ENCODE peak calls at places on chromosome 11, in ten cellular contexts. M is fibroblast of villous mesenchyme, K is HCT116, T is osteocyte, G is spleen, H is mucosa of descending colon, E is adrenal gland, X is right lobe of liver, O is brain microvascular endothelial cell, I is choroid plexus epithelial cell. V is an unnamed sample.

GRCh38 chr11:44351898-44352498 is 42.1 kb upstream of the ALX4 start:
- DNase-seq in H (no peak), E (no peak), O (no peak), X (no peak), I (peak), T (no peak), K (peak), G (no peak), M (no peak), V (no peak)

GRCh38 chr11:62546937-62547625 is 475 bp upstream of the AHNAK start:
- DNase-seq in X (no peak), H (peak), G (no peak), I (peak), T (no peak), M (peak), E (no peak), K (no peak), O (no peak), V (no peak)

GRCh38 chr11:35167451-35167954 is 28.5 kb downstream of the CD44 start:
- DNase-seq in I (peak), K (no peak), O (no peak), T (no peak), H (no peak), E (no peak), M (peak), G (no peak), X (no peak), V (no peak)

GRCh38 chr11:114033572-114033971 is 25.9 kb upstream of the ZBTB16 start:
- DNase-seq in X (no peak), E (no peak), K (no peak), M (no peak), H (no peak), T (no peak), I (no peak), O (no peak), G (no peak), V (no peak)

GRCh38 chr11:65516135-65516968 is 8.5 kb upstream of the SCYL1 start:
- DNase-seq in E (no peak), X (peak), H (peak), G (no peak), T (no peak), M (no peak), I (no peak), K (no peak), O (no peak), V (no peak)

GRCh38 chr11:44205836-44206235 is 104.1 kb downstream of the ALX4 start:
- DNase-seq in M (no peak), E (no peak), T (no peak), O (no peak), X (no peak), K (no peak), H (no peak), I (no peak), G (no peak), V (no peak)

GRCh38 chr11:118909619-118910308 is 16.0 kb downstream of the BCL9L start:
- DNase-seq in K (no peak), X (no peak), H (peak), M (no peak), I (no peak), E (peak), O (no peak), G (peak), T (no peak), V (no peak)

GRCh38 chr11:115720537-115721308 is 216.5 kb upstream of the CADM1 start:
- DNase-seq in O (no peak), I (no peak), E (no peak), T (no peak), M (no peak), H (no peak), K (no peak), X (no peak), G (no peak), V (no peak)

GRCh38 chr11:115616941-115617340 is 112.7 kb upstream of the CADM1 start:
- DNase-seq in M (peak), O (peak), K (no peak), X (no peak), G (no peak), T (no peak), E (peak), I (peak), H (no peak), V (no peak)

GRCh38 chr11:28820296-28820989 is 712.3 kb downstream of the METTL15 start:
- DNase-seq in X (no peak), E (no peak), G (no peak), O (no peak), M (peak), K (no peak), H (no peak), T (no peak), I (peak), V (no peak)

GRCh38 chr11:122235615-122236014 is 119.6 kb upstream of the BLID start:
- DNase-seq in G (no peak), T (no peak), O (peak), X (no peak), I (peak), M (peak), E (no peak), K (no peak), H (no peak), V (no peak)

GRCh38 chr11:9002920-9003572 is 755 bp downstream of the NRIP3 start:
- DNase-seq in M (no peak), E (no peak), I (no peak), G (no peak), T (no peak), H (no peak), X (no peak), K (no peak), O (no peak), V (no peak)

GRCh38 chr11:77093987-77094840 is 8.4 kb upstream of the OMP start:
- DNase-seq in X (peak), O (no peak), I (no peak), K (no peak), M (no peak), G (peak), E (no peak), T (no peak), H (peak), V (no peak)

GRCh38 chr11:69151811-69152210 is 3.9 kb upstream of the SMIM38 start:
- DNase-seq in G (peak), O (no peak), E (no peak), K (no peak), T (no peak), H (no peak), I (no peak), X (no peak), M (no peak), V (no peak)

GRCh38 chr11:69150175-69150574 is 5.6 kb upstream of the SMIM38 start:
- DNase-seq in E (no peak), I (no peak), G (no peak), K (no peak), H (no peak), O (no peak), T (no peak), M (no peak), X (no peak), V (no peak)

GRCh38 chr11:69148377-69148762 is 7.4 kb upstream of the SMIM38 start:
- DNase-seq in M (no peak), K (no peak), T (no peak), X (no peak), E (no peak), O (no peak), I (no peak), G (no peak), H (no peak), V (no peak)

GRCh38 chr11:69148806-69149205 is 6.9 kb upstream of the SMIM38 start:
- DNase-seq in E (no peak), M (no peak), H (no peak), O (no peak), T (no peak), I (no peak), X (no peak), K (no peak), G (peak), V (no peak)

DNA sequence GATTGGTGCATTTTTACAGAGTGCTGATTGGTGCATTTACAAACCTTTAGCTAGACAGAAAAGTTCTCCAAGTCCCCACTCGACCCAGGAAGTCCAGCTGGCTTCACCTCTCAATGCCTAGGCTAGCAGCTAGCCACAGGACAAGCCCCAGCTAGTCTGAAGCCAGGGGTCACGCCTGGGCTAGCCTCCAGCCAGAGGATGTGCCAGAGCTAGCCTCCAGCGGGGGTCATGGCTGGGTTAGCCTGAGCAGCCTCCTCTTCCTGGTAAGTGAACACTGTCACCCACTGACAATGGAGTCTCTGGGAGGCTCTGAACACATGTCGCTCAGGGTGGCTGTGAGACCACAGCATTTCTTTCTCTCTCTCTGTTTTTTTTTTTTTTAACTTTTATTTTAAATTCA is 6.1 kb upstream of the SMIM38 start:
- DNase-seq in E (no peak), O (no peak), M (no peak), T (no peak), H (no peak), K (no peak), I (no peak), X (no peak), G (peak), V (no peak)
- TF ChIP-seq CTCF in E (no peak), O (no peak), M (no peak), T (no peak), H (no peak), K (no peak), I (no peak), X (no peak), G (no peak), V (no peak)

GRCh38 chr11:46444305-46444704 is 52.7 kb upstream of the CHRM4 start:
- DNase-seq in T (no peak), I (no peak), G (no peak), X (no peak), E (no peak), H (no peak), O (peak), K (no peak), M (no peak), V (no peak)

GRCh38 chr11:46447544-46447943 is 56.0 kb upstream of the CHRM4 start:
- DNase-seq in I (no peak), T (no peak), X (no peak), K (no peak), M (no peak), E (no peak), G (no peak), O (no peak), H (no peak), V (no peak)

GRCh38 chr11:46445192-46445591 is 53.6 kb upstream of the CHRM4 start:
- DNase-seq in I (no peak), G (no peak), K (no peak), X (no peak), O (no peak), H (no peak), E (no peak), M (no peak), T (no peak), V (no peak)

GRCh38 chr11:46445887-46446286 is 54.3 kb upstream of the CHRM4 start:
- DNase-seq in M (no peak), G (no peak), K (no peak), T (no peak), O (no peak), I (no peak), H (no peak), X (no peak), E (no peak), V (no peak)

GRCh38 chr11:46446343-46446751 is 54.8 kb upstream of the CHRM4 start:
- DNase-seq in O (no peak), E (no peak), K (no peak), H (no peak), G (no peak), M (peak), T (no peak), I (peak), X (no peak), V (no peak)
- TF ChIP-seq CTCF in O (peak), E (peak), K (no peak), H (no peak), G (no peak), M (peak), T (peak), I (peak), X (no peak), V (no peak)

GRCh38 chr11:45899448-45900174 is 7.5 kb downstream of the FREY1 start:
- DNase-seq in K (no peak), E (peak), X (peak), H (peak), G (peak), O (peak), T (peak), M (peak), I (peak), V (peak)
- TF ChIP-seq CTCF in K (no peak), E (no peak), X (no peak), H (no peak), G (no peak), O (peak), T (no peak), M (no peak), I (no peak), V (no peak)

GRCh38 chr11:116925050-116925449 is 87.6 kb upstream of the APOA1 start:
- DNase-seq in O (no peak), G (peak), I (no peak), E (no peak), X (no peak), K (no peak), M (no peak), T (no peak), H (peak), V (no peak)

GRCh38 chr11:116928845-116929244 is 91.4 kb upstream of the APOA1 start:
- DNase-seq in K (no peak), O (no peak), X (no peak), T (no peak), M (peak), E (no peak), I (peak), G (no peak), H (no peak), V (no peak)

GRCh38 chr11:116928102-116928777 is 90.8 kb upstream of the APOA1 start:
- DNase-seq in T (no peak), M (no peak), I (peak), E (no peak), G (no peak), K (no peak), H (no peak), O (no peak), X (no peak), V (no peak)

GRCh38 chr11:116929393-116930090 is 92.1 kb upstream of the APOA1 start:
- DNase-seq in G (no peak), T (no peak), E (peak), O (peak), I (peak), K (no peak), M (peak), X (no peak), H (no peak), V (no peak)

DNA sequence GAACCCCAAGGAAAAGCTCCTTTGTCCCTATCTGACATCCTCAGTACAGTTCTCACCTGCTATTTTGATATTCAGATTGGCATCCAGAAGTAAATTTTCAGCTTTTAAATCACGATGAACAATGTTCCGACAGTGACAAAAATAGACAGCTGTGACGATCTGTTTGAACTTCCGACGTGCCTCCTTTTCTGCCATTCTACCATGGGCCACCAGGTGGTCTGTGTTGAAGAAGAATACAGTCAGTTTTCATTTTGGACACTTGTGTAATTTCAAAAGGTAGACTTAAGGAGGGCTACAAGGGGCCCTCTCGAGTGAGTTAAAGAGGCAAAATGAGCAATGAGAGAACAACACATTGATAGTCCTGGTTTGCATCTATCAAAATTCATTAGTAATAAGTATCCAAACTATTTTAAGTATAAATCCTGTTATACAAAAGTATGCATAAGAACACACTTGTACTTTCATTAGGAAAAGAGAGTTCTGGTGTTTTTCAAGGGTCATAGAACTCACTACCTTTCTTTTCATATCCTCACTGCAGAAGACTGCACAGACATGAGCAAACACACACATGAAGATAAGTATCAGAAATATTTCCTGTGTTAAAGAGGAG is 89.8 kb upstream of the APOA1 start:
- DNase-seq in M (no peak), I (peak), E (no peak), H (no peak), X (no peak), K (no peak), G (no peak), T (no peak), O (peak), V (no peak)
- TF ChIP-seq CTCF in M (peak), I (peak), E (no peak), H (no peak), X (peak), K (no peak), G (peak), T (peak), O (peak), V (no peak)

GRCh38 chr11:102589047-102589459 is 36.1 kb downstream of the MMP20 start:
- DNase-seq in O (no peak), I (no peak), X (no peak), H (no peak), M (no peak), G (no peak), T (no peak), K (no peak), E (no peak), V (no peak)

GRCh38 chr11:102590646-102591045 is 34.5 kb downstream of the MMP20 start:
- DNase-seq in I (no peak), E (no peak), H (no peak), K (no peak), M (no peak), G (no peak), O (no peak), X (no peak), T (no peak), V (no peak)

GRCh38 chr11:102591160-102591718 is 33.9 kb downstream of the MMP20 start:
- DNase-seq in X (no peak), M (no peak), K (no peak), H (no peak), O (no peak), T (no peak), G (no peak), I (no peak), E (no peak), V (no peak)

GRCh38 chr11:102596578-102596977 is 28.6 kb downstream of the MMP20 start:
- DNase-seq in H (no peak), G (no peak), E (no peak), I (no peak), O (no peak), M (no peak), T (no peak), K (no peak), X (no peak), V (no peak)

GRCh38 chr11:102592634-102593581 is 32.2 kb downstream of the MMP20 start:
- DNase-seq in K (peak), M (peak), E (no peak), X (no peak), T (no peak), H (no peak), G (no peak), O (no peak), I (peak), V (no peak)
- TF ChIP-seq CTCF in K (peak), M (peak), E (peak), X (peak), T (peak), H (no peak), G (peak), O (peak), I (peak), V (no peak)

GRCh38 chr11:129445226-129445625 is 69.6 kb downstream of the BARX2 start:
- DNase-seq in I (no peak), O (no peak), G (no peak), H (no peak), K (no peak), E (no peak), M (no peak), T (no peak), X (no peak), V (no peak)
- TF ChIP-seq CTCF in I (no peak), O (no peak), G (no peak), H (no peak), K (no peak), E (no peak), M (no peak), T (no peak), X (no peak), V (no peak)